ENCODE peak calls at places on chromosomes 13 and 19, in four cellular contexts. N, V, H and U are unnamed samples.

GRCh38 chr13:80989770-80990169 is 648.8 kb upstream of the SPRY2 start:
- DNase-seq in H (no peak), N (no peak), V (no peak), U (no peak)

GRCh38 chr13:73235385-73235784 is 176.6 kb downstream of the KLF5 start:
- DNase-seq in V (no peak), N (no peak), H (no peak), U (no peak)

GRCh38 chr19:2503521-2504109 is 27.7 kb downstream of the GADD45B start:
- DNase-seq in V (peak), H (peak), N (no peak), U (peak)

GRCh38 chr19:2433854-2434253 is 6.5 kb upstream of the TIMM13 start:
- DNase-seq in N (no peak), H (no peak), V (no peak), U (no peak)

GRCh38 chr19:55340784-55341147 is 1.1 kb downstream of the KMT5C start:
- DNase-seq in N (no peak), H (no peak), V (no peak), U (no peak)

GRCh38 chr19:14616310-14616870 is 33.5 kb downstream of the CLEC17A start:
- DNase-seq in N (no peak), V (no peak), H (no peak), U (no peak)

GRCh38 chr19:29531458-29532025 is 5.7 kb downstream of the VSTM2B start:
- DNase-seq in H (no peak), V (no peak), N (no peak), U (no peak)

GRCh38 chr13:48624016-48624415 is 29.7 kb upstream of the CYSLTR2 start:
- DNase-seq in N (no peak), H (no peak), V (no peak), U (no peak)

GRCh38 chr13:51781246-51782022 is 22.5 kb downstream of the DHRS12 start:
- DNase-seq in N (no peak), H (peak), V (no peak), U (peak)

GRCh38 chr19:12996542-12997094 is 1.3 kb downstream of the NFIX start:
- DNase-seq in N (no peak), V (peak), H (no peak), U (peak)

GRCh38 chr13:111650626-111651025 is 330.2 kb downstream of the TEX29 start:
- DNase-seq in N (no peak), H (no peak), V (no peak), U (no peak)

GRCh38 chr19:32537626-32538025 is 43.4 kb upstream of the PDCD5 start:
- DNase-seq in N (no peak), H (no peak), V (no peak), U (no peak)

GRCh38 chr19:49638360-49638759 is 1.6 kb downstream of the RRAS start:
- DNase-seq in V (no peak), H (no peak), N (no peak), U (no peak)

GRCh38 chr13:40120288-40120687 is 464.8 kb downstream of the COG6 start:
- DNase-seq in H (no peak), V (no peak), N (no peak), U (no peak)

GRCh38 chr19:50040967-50041366 is 15.2 kb downstream of the ZNF473 start:
- DNase-seq in H (no peak), V (no peak), N (no peak), U (no peak)

GRCh38 chr13:97257800-97258799 is 36.0 kb downstream of the MBNL2 start:
- DNase-seq in H (peak), N (no peak), V (peak), U (peak)

GRCh38 chr19:40716031-40716654 is 543 bp downstream of the COQ8B start:
- DNase-seq in H (peak), V (no peak), N (no peak), U (peak)

GRCh38 chr13:29583073-29583785 is 12.3 kb downstream of the SLC7A1 start:
- DNase-seq in H (no peak), N (no peak), V (peak), U (peak)

GRCh38 chr13:31638577-31638976 is 100.7 kb upstream of the RXFP2 start:
- DNase-seq in V (no peak), N (no peak), H (no peak), U (peak)

GRCh38 chr19:46859637-46860124 is 1.1 kb upstream of the ARHGAP35 start:
- DNase-seq in V (no peak), N (no peak), H (no peak), U (peak)

DNA sequence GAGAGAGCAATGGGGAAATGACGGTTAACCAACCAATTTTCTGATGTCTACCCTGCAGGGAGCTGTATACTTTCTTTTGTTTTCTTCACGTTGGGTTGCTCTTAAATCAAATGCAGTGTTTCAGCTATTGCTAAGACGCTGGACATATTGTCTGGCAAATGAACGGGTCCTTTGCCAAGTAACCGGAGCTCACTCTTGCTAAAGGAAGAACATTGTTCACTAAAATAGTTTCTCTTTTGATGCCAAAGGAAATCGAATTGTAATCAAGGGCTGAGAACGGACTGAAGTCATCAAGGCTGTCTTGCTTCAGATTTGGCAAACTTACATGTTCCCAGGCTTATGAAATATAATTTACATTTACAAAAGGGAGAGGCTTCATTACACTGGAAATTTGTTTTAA is 142.3 kb upstream of the ARGLU1 start:
- DNase-seq in N (no peak), H (no peak), V (no peak), U (no peak)
- H3K4me3 ChIP-seq in N (no peak), H (no peak), V (no peak), U (no peak)

GRCh38 chr13:99988469-99989375 is 7.1 kb downstream of the ZIC2 start:
- DNase-seq in H (no peak), N (no peak), V (no peak), U (no peak)
- TF ChIP-seq EZH2 in H (no peak), N (no peak), V (no peak), U (no peak)

GRCh38 chr13:99960663-99961440 is 10.7 kb downstream of the ZIC5 start:
- DNase-seq in H (no peak), V (no peak), N (no peak), U (no peak)

GRCh38 chr13:99959127-99959529 is 12.4 kb downstream of the ZIC5 start:
- DNase-seq in N (no peak), H (no peak), V (no peak), U (no peak)

GRCh38 chr13:99961634-99962033 is 9.9 kb downstream of the ZIC5 start:
- DNase-seq in H (no peak), V (no peak), N (no peak), U (no peak)

GRCh38 chr13:99958402-99959126 is 13.0 kb downstream of the ZIC5 start:
- DNase-seq in V (no peak), H (no peak), N (no peak), U (no peak)

DNA sequence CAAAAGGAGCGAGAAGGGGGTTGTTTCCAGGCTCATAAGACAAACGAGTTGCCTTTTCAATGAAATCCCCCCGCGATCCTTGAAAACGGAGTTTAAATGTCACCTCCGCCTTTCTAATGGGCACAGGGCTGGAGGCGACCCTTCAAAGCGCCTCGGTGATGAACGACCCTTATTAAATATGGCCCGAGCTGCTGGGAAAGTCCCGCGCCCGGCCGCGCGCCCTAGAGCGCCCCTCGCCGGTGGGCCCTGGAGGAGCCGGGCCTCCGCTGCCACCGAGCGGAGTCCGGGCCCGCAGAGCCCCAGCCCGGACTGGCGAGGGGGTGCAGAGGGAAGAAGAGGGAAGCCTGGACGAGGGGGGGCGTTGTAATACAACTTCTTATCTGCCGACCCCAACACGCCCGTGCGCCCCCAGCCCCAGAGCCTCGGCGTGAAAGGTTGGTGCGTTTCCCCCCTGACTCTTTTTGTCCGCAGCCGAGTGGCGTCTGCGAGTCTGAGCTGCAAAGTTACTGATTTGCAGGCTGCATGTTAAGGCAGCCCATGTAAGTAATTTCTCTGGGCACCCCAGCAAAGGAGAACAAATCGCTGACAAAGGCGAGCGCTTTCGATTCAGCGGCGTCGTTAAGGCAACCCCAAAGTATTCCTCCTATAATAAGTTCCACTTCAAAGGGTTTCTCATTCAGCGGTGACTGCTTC is 11.9 kb downstream of the ZIC5 start:
- DNase-seq in V (no peak), H (no peak), N (no peak), U (no peak)
- H3K4me3 ChIP-seq in V (no peak), H (no peak), N (peak), U (peak)

GRCh38 chr13:27977476-27978300 is 8.6 kb upstream of the CDX2 start:
- DNase-seq in N (no peak), H (no peak), V (no peak), U (no peak)
- TF ChIP-seq EZH2 in N (peak), H (no peak), V (no peak), U (no peak)

GRCh38 chr19:53868892-53869804 is 1.5 kb downstream of the MYADM start:
- DNase-seq in V (peak), H (peak), N (no peak), U (peak)

GRCh38 chr19:53871448-53871847 is 3.8 kb downstream of the MYADM start:
- DNase-seq in V (no peak), H (no peak), N (no peak), U (no peak)

GRCh38 chr19:53868091-53868891 is 608 bp downstream of the MYADM start:
- DNase-seq in H (no peak), V (peak), N (no peak), U (peak)

GRCh38 chr19:53872762-53873161 is 5.1 kb downstream of the MYADM start:
- DNase-seq in H (no peak), V (no peak), N (no peak), U (no peak)

GRCh38 chr19:53870485-53870844 is 2.8 kb downstream of the MYADM start:
- DNase-seq in N (no peak), H (no peak), V (no peak), U (no peak)
- H3K4me3 ChIP-seq in N (no peak), H (no peak), V (peak), U (peak)

DNA sequence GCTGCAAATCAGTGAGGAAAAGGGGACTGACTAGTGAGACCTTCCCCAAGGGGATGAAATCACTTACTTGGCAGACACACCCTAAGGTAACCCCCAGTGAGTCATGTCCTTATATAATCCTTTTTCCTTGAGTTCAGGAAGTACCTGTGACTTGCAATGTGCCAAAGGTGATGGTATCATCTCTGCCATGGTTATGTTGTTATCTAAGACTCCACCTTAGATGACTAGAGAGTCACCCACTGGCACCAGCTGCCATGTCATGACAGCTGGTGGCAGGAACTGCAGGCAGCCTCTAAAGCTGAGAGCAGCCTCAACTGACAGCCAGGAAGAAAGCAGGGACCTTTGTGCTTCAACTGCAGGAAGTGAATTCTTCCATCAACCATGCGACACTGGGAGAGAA is 12.5 kb downstream of the PBX4 start:
- DNase-seq in H (peak), N (no peak), V (peak), U (peak)
- TF ChIP-seq EZH2 in H (no peak), N (no peak), V (no peak), U (no peak)

DNA sequence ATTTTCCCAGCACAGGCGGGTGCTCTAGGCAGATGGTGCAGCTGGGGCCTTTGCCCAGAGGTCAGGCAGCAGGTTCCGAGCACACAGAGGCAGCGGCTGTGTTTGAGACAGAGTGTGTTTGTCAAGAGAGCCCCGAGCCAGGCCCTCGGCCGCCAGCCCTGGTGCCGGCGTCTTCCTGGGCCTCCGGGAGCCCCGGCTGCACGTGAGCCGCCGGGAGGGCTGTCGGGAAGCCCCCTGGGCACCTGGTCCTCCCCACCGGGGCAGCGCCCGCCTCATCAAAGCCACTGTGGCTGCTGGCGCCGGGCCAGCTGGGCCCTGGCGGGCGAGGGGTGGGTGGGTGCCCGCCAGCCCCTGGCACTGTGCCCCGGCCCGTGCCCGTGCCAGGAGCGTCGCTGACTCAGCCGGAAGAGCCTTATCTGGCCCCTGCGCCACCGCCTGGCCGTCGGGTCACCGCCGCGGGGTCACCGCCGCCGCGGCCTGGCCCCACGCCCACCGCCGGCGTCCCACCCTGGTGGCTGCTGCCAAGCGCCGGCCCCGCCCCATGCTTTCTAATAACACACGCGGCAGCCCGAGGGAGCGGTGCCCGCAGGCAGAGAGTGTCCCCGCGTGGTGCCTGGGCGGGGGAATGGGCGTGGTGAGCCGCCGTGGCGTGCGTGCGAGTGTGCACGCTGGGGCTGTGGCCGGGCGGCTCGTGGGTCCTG is 14.9 kb downstream of the ARID3A start:
- DNase-seq in H (no peak), N (no peak), V (peak), U (peak)
- H3K4me3 ChIP-seq in H (peak), N (no peak), V (peak), U (peak)

DNA sequence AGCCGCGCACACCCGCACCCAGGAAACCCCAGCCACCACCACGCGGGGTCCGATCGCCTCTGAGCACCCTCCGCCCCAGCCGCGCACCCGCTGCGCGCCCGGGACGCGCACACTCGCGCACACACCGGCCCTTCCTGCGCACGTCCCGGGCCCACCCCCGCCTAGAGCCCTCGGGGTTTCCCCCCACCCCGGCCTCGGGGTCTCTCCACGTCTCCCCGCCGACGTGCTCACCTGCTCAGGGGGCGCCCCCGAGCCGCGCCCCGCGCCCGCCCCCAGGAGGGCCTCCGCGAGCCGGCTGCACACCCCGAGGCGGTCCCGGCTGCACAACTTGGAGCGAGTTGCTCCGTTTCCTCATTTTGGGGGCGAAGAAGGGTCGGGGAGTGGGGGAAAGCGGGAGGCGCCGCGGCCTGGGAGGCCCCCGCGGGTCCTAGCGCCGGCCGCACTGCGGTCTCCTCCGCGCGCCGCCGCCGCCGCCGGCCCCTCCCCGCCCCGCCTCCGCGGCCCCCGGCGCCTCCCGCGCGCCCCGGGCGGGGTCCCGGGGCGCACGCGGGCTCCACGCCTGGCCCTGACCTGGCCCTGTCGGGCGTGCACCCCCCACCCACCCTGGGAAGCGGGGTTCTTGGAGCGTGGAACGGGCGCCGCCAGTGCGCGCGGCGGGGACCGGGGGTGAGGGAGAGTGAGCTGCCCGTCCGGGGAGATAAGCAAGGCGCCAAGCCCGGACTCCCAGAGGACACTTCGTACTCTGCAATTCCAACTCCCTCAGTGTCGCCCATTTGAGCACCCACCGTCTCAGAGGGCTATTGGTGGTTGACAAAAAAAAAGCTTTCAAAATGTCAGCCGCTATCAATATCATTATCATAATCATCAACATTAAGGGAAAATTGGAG is at the start of gene MATK:
- DNase-seq in H (no peak), V (no peak), N (no peak), U (no peak)
- TF ChIP-seq EZH2 in H (no peak), V (no peak), N (no peak), U (no peak)

DNA sequence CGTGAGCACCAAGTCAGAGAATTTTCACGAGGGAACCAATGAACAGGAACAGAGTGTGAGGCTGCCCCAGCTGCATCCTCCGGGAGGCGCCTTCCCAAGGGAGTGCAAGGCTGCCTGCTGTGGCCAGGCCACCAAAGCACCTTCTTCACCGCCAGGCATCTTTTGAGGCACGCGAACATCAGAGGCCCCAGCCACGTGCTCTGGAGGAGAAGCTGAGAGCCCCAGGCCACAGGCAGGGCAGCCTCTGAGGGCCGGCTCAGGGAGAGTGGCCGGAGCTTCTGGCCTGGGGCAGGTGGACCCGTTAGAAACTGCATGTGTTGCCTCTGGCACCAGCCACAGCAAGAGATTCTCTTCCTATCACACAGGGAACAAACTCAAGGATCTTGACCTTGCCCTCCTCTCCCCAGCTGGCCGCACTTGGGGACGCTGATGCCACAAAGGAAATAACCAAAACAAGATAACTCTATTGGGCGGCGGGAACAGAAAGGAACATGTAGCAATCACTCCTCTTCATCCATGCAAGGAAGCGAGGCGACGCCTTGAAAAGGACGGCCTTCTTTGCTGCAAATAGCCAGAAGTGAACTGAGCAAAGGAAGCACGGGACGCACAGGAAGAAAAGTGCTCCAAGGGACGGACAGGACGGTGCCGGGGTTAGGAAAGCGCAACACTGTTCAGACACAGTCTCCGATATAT is 19.9 kb downstream of the GAS6 start:
- DNase-seq in H (no peak), N (no peak), V (no peak), U (no peak)
- H3K4me3 ChIP-seq in H (no peak), N (no peak), V (no peak), U (no peak)

DNA sequence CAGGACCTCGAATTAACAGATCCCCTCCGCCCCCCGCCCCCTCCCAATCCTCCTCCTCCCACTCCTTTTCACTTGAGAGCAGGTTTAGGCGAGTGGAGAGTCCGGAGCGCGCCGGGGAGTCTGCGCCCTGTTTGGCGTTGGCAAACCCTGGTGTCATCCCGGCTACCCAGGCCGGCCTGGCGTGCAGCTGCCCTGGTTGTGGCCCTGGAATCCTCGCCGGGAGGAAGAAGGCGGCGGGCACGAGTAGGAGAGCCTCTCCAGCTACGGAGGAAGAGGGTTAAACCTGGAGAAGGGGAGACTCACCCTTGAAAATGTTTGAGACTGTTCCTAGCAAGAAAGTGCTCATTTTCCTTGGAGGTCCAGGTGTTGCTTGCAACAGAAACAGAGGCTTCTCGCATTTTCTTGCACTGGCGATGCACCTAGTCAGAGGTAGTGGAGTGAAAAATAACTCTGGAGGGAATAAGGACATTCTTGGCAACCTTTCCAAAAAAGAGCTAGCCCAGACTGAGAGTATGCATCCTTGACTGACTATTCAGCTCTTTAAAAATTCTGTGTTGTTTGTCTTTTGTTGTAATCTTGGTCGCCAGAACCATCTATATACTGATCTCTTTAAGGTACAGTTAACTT is 1.3 kb upstream of the SOX21 start:
- DNase-seq in V (no peak), N (no peak), H (no peak), U (no peak)
- TF ChIP-seq EZH2 in V (no peak), N (peak), H (no peak), U (no peak)